ENCODE peak calls at places on chromosomes 3 and 15, in eight cellular contexts. Q is CD8-positive, alpha-beta T cell; P is WERI-Rb-1; Z is pancreas; V is GM23248; X is CD8-positive, alpha-beta memory T cell; I is left ventricle myocardium inferior; E is neural progenitor cell. L is an unnamed sample.

GRCh38 chr3:46368569-46368968 is 2.2 kb upstream of the CCR5 start:
- DNase-seq in Q (peak), X (peak), E (peak), V (no peak), Z (no peak), P (no peak), I (peak), L (peak)

GRCh38 chr15:80870893-80871292 is 91.7 kb downstream of the CEMIP start:
- DNase-seq in Q (no peak), X (no peak), P (no peak), V (peak), I (no peak), Z (no peak), E (no peak), L (no peak)

GRCh38 chr3:16295298-16295890 is 30.4 kb downstream of the OXNAD1 start:
- DNase-seq in V (no peak), Q (no peak), Z (no peak), X (no peak), P (no peak), I (no peak), E (no peak), L (no peak)

GRCh38 chr15:75203017-75203907 is 1.6 kb downstream of the C15orf39 start:
- DNase-seq in P (no peak), V (peak), I (no peak), X (no peak), Z (no peak), Q (no peak), E (peak), L (no peak)

GRCh38 chr15:71889947-71890346 is 79.6 kb downstream of the NR2E3 start:
- DNase-seq in I (no peak), Q (no peak), Z (no peak), P (no peak), V (no peak), E (no peak), X (no peak), L (no peak)

GRCh38 chr3:170081079-170081741 is 43.4 kb downstream of the GPR160 start:
- DNase-seq in Z (no peak), E (no peak), Q (no peak), I (no peak), V (peak), P (no peak), X (no peak), L (no peak)

GRCh38 chr3:127455541-127456450 is 134.7 kb downstream of the TPRA1 start:
- DNase-seq in V (peak), X (peak), Z (peak), P (peak), I (peak), E (peak), Q (no peak), L (no peak)

GRCh38 chr15:92619380-92620101 is 36.0 kb downstream of the FAM174B start:
- DNase-seq in Z (no peak), X (no peak), E (no peak), I (no peak), Q (no peak), P (no peak), V (peak), L (no peak)

GRCh38 chr15:32908921-32909320 is 191.1 kb downstream of the GREM1 start:
- DNase-seq in E (no peak), X (no peak), P (no peak), V (no peak), I (no peak), Z (no peak), Q (no peak), L (no peak)

GRCh38 chr3:134600166-134600670 is 50.6 kb downstream of the KY start:
- DNase-seq in P (no peak), V (no peak), I (no peak), E (peak), X (no peak), Z (no peak), Q (no peak), L (no peak)

GRCh38 chr15:89068325-89068784 is 19.9 kb upstream of the ABHD2 start:
- DNase-seq in E (no peak), Q (no peak), X (no peak), P (no peak), V (peak), Z (no peak), I (no peak), L (no peak)

GRCh38 chr15:100733088-100733487 is 130.7 kb downstream of the ASB7 start:
- DNase-seq in I (no peak), V (peak), P (no peak), Z (no peak), X (no peak), E (no peak), Q (no peak), L (no peak)

GRCh38 chr15:26091184-26091583 is 228.1 kb upstream of the ATP10A start:
- DNase-seq in X (no peak), Z (no peak), I (no peak), P (no peak), E (no peak), V (no peak), Q (no peak), L (no peak)

GRCh38 chr15:38084289-38084688 is 149.8 kb downstream of the TMCO5A start:
- DNase-seq in I (no peak), V (peak), Q (no peak), X (no peak), E (no peak), Z (no peak), P (no peak), L (no peak)

GRCh38 chr3:182957676-182958075 is 22.7 kb downstream of the DCUN1D1 start:
- DNase-seq in X (no peak), Q (no peak), I (no peak), V (no peak), Z (no peak), E (no peak), P (no peak), L (no peak)

GRCh38 chr3:139444446-139444845 is 31.9 kb downstream of the RBP2 start:
- DNase-seq in X (no peak), Z (no peak), I (no peak), V (no peak), E (no peak), P (no peak), Q (no peak), L (no peak)

GRCh38 chr15:39471791-39472190 is 109.1 kb upstream of the THBS1 start:
- DNase-seq in Q (no peak), E (no peak), Z (no peak), P (no peak), V (peak), I (no peak), X (no peak), L (no peak)

GRCh38 chr3:17771177-17772048 is 29.0 kb upstream of the TBC1D5 start:
- DNase-seq in Q (no peak), X (no peak), V (no peak), Z (no peak), E (no peak), P (no peak), I (no peak), L (no peak)

GRCh38 chr15:79970921-79971434 is at the start of gene BCL2A1:
- DNase-seq in Z (no peak), P (no peak), V (peak), E (no peak), I (no peak), Q (peak), X (peak), L (peak)

GRCh38 chr15:79311901-79312553 is 1.1 kb downstream of the TMED3 start:
- DNase-seq in E (no peak), V (peak), Z (no peak), X (no peak), I (no peak), P (no peak), Q (no peak), L (no peak)

GRCh38 chr3:106379251-106379750 is 510.5 kb upstream of the CBLB start:
- DNase-seq in I (no peak), E (no peak), P (no peak), V (no peak), X (no peak), Q (no peak), Z (no peak), L (no peak)

GRCh38 chr3:78788839-78789238 is 979.0 kb downstream of the ROBO1 start:
- DNase-seq in Q (no peak), E (no peak), X (no peak), Z (no peak), I (no peak), V (no peak), P (no peak), L (no peak)

GRCh38 chr15:83784975-83785374 is 131.1 kb downstream of the ADAMTSL3 start:
- DNase-seq in Q (no peak), V (no peak), X (no peak), Z (no peak), E (no peak), I (no peak), P (no peak), L (no peak)

GRCh38 chr15:70907784-70908471 is 15.3 kb downstream of the LRRC49 start:
- DNase-seq in X (no peak), I (no peak), Z (no peak), E (peak), Q (no peak), P (no peak), V (no peak), L (no peak)

GRCh38 chr3:185781759-185782158 is 43.1 kb downstream of the IGF2BP2 start:
- DNase-seq in X (no peak), P (no peak), I (no peak), E (no peak), V (peak), Z (no peak), Q (no peak), L (no peak)

GRCh38 chr3:141248064-141248463 is 16.4 kb downstream of the PXYLP1 start:
- DNase-seq in Q (no peak), V (no peak), P (peak), Z (no peak), E (no peak), I (no peak), X (no peak), L (no peak)

GRCh38 chr15:98485451-98485850 is 162.9 kb upstream of the IGF1R start:
- DNase-seq in I (no peak), Z (no peak), E (no peak), X (no peak), Q (no peak), P (no peak), V (no peak), L (no peak)

GRCh38 chr3:102094523-102094922 is 245.2 kb downstream of the NFKBIZ start:
- DNase-seq in P (no peak), X (no peak), E (no peak), Q (no peak), I (no peak), Z (no peak), V (no peak), L (no peak)

GRCh38 chr3:69203631-69204314 is 81.4 kb upstream of the LMOD3 start:
- DNase-seq in I (no peak), V (no peak), Q (no peak), X (no peak), P (no peak), E (no peak), Z (no peak), L (no peak)

GRCh38 chr3:184314363-184314699 is at the start of gene EIF4G1:
- DNase-seq in Q (peak), E (peak), I (peak), V (peak), X (peak), P (peak), Z (peak), L (peak)

GRCh38 chr15:45378913-45379262 is 544 bp upstream of the GATM start:
- DNase-seq in P (no peak), X (no peak), Q (no peak), E (peak), V (no peak), I (no peak), Z (peak), L (no peak)

GRCh38 chr15:101108458-101108775 is 143.4 kb downstream of the CHSY1 start:
- DNase-seq in Q (no peak), P (no peak), X (no peak), E (no peak), I (no peak), Z (no peak), V (no peak), L (no peak)

GRCh38 chr3:129416408-129416807 is 12.0 kb downstream of the EFCAB12 start:
- DNase-seq in Q (no peak), E (no peak), I (no peak), Z (no peak), P (no peak), V (no peak), X (no peak), L (no peak)

GRCh38 chr3:188339410-188340295 is 185.7 kb downstream of the LPP start:
- DNase-seq in X (peak), E (no peak), I (no peak), P (no peak), Z (no peak), Q (no peak), V (no peak), L (no peak)

GRCh38 chr3:33858131-33858530 is 59.7 kb downstream of the PDCD6IP start:
- DNase-seq in Z (no peak), V (peak), I (no peak), Q (no peak), E (no peak), P (no peak), X (no peak), L (no peak)

GRCh38 chr3:31882431-31882830 is 98.6 kb downstream of the OSBPL10 start:
- DNase-seq in Q (no peak), I (no peak), Z (no peak), X (no peak), E (no peak), P (no peak), V (no peak), L (no peak)

GRCh38 chr15:50028323-50028722 is 90.7 kb downstream of the ATP8B4 start:
- DNase-seq in X (no peak), Q (no peak), E (no peak), P (no peak), V (no peak), I (no peak), Z (no peak), L (no peak)

GRCh38 chr15:66748320-66748779 is 46.3 kb downstream of the SMAD6 start:
- DNase-seq in X (no peak), Z (no peak), E (no peak), I (no peak), P (no peak), Q (no peak), V (peak), L (no peak)

GRCh38 chr3:120129718-120130117 is 35.5 kb upstream of the GSK3B start:
- DNase-seq in Z (no peak), V (peak), E (no peak), Q (no peak), P (no peak), X (no peak), I (no peak), L (no peak)

GRCh38 chr3:21310176-21310575 is 440.8 kb downstream of the ZNF385D start:
- DNase-seq in Q (no peak), E (no peak), Z (no peak), V (peak), I (no peak), P (no peak), X (no peak), L (no peak)

GRCh38 chr3:155038203-155038554 is 41.9 kb upstream of the MME start:
- DNase-seq in X (no peak), Z (no peak), Q (no peak), P (no peak), V (no peak), E (no peak), I (no peak), L (no peak)
- H3K27ac ChIP-seq in X (peak), Z (no peak), Q (no peak), P (no peak), V (no peak), E (no peak), I (no peak), L (no peak)

DNA sequence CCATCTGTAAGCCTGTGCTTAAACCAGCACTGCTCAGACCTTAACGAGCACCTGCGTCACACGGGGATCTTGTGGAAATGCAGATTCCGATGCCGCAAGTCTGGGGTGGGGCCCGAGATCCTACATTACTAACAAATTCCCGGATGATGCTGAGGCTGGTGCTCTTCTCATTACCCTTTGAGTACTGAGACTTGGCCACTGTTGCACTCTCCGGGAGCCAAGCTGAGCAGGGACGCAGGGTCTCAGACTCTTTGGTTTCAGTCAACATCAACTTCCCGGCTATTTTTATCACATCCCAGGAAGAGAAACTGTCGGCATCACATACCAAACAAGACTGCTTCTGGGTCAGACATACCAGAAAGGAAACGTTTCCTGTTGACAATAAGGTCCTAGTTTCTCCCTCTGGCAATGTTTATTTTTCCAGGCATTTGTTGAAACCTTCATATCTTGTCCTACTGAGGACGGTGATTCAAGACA is 276.6 kb downstream of the SHQ1 start:
- DNase-seq in P (no peak), Z (no peak), X (no peak), V (no peak), E (no peak), I (no peak), Q (no peak), L (no peak)
- H3K27ac ChIP-seq in P (no peak), Z (no peak), X (no peak), V (no peak), E (no peak), I (no peak), Q (no peak), L (no peak)

GRCh38 chr15:51183076-51183475 is 88.4 kb upstream of the TNFAIP8L3 start:
- DNase-seq in Q (no peak), I (no peak), P (no peak), Z (no peak), E (no peak), X (no peak), V (no peak), L (no peak)

GRCh38 chr15:51185213-51185619 is 90.5 kb upstream of the TNFAIP8L3 start:
- DNase-seq in V (no peak), X (no peak), E (no peak), P (no peak), I (no peak), Q (no peak), Z (no peak), L (no peak)

GRCh38 chr15:51186846-51187340 is 92.2 kb upstream of the TNFAIP8L3 start:
- DNase-seq in X (no peak), E (no peak), P (no peak), V (no peak), Q (no peak), Z (no peak), I (no peak), L (no peak)

GRCh38 chr15:51184637-51185036 is 89.9 kb upstream of the TNFAIP8L3 start:
- DNase-seq in E (no peak), V (no peak), I (no peak), Z (no peak), Q (no peak), P (no peak), X (no peak), L (no peak)

GRCh38 chr15:51186121-51186795 is 91.6 kb upstream of the TNFAIP8L3 start:
- DNase-seq in Q (no peak), P (no peak), X (no peak), I (no peak), V (no peak), E (no peak), Z (no peak), L (no peak)
- H3K27ac ChIP-seq in Q (no peak), P (no peak), X (no peak), I (no peak), V (no peak), E (no peak), Z (no peak), L (no peak)

GRCh38 chr3:61821823-61822251 is 260.5 kb downstream of the PTPRG start:
- DNase-seq in I (no peak), V (peak), Q (no peak), P (peak), X (no peak), E (no peak), Z (no peak), L (no peak)
- H3K27ac ChIP-seq in I (peak), V (peak), Q (no peak), P (no peak), X (no peak), E (no peak), Z (no peak), L (peak)

GRCh38 chr3:24678441-24678865 is 183.8 kb upstream of the THRB start:
- DNase-seq in P (no peak), Z (no peak), V (peak), I (no peak), Q (no peak), X (no peak), E (no peak), L (no peak)
- H3K27ac ChIP-seq in P (no peak), Z (no peak), V (peak), I (no peak), Q (no peak), X (no peak), E (no peak), L (no peak)

DNA sequence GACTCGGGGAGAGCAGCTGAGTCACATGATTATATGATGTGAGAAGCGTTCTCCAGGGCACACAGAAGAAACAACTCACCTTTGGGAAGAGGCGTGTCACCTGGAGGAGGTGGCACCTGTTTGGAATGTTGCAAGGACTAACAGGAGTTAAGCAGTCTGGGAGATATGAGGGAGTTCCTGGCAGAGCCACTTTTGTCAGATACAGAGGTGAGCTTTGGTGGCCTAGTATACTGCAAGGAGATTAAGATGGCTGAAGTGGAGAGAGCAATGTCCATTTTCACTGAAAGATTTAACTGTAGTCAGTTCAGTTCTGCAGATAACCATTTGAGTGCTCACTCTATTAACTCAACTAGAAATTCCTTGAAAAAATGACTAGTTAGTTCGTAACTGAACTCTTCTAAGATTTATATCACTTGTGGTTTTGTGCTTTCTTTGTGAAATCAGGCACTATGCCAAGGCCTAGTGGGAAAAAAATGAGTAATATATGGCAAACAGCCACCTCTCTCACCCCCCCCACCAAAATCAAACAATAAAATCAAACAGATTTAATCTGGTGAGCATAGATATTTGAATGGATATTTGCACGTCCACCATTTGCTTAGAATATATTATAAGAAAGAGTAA is 61.3 kb downstream of the CRYBG3 start:
- DNase-seq in V (peak), E (no peak), Q (no peak), P (no peak), X (peak), I (no peak), Z (peak), L (no peak)
- H3K27ac ChIP-seq in V (no peak), E (no peak), Q (no peak), P (no peak), X (no peak), I (peak), Z (peak), L (peak)

GRCh38 chr3:100046986-100047385 is 67.3 kb downstream of the FILIP1L start:
- DNase-seq in I (no peak), E (no peak), Z (no peak), P (no peak), X (no peak), V (no peak), Q (no peak), L (no peak)
- H3K27ac ChIP-seq in I (peak), E (no peak), Z (peak), P (no peak), X (no peak), V (peak), Q (no peak), L (peak)

GRCh38 chr3:65153850-65154512 is 466.2 kb upstream of the ADAMTS9 start:
- DNase-seq in Q (no peak), I (no peak), P (peak), X (no peak), E (peak), V (no peak), Z (no peak), L (no peak)

DNA sequence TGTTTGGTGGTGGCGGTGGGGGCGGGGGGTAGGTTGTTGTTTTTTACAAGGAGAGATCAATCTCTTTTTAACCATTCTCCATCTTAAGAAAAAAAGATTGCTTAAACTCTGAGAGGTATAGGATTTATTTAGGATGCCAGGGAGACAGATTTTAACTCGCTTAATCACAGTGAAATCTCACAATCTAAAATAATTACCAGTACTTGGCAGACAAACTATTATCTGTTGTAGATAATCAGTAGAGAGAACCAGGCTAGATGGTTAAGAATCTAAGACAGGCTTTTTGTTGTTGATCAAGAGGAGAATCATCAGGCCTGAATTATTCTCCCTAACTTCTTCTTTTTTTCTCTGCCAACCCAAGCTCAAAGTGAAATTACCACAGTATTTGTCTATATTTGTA is 470.2 kb upstream of the ADAMTS9 start:
- DNase-seq in V (no peak), Q (no peak), E (no peak), Z (no peak), X (no peak), P (no peak), I (no peak), L (no peak)
- H3K27ac ChIP-seq in V (no peak), Q (no peak), E (no peak), Z (no peak), X (no peak), P (no peak), I (no peak), L (no peak)

GRCh38 chr3:187265461-187265955 is 26.0 kb downstream of the MASP1 start:
- DNase-seq in Q (no peak), Z (no peak), X (no peak), I (no peak), E (no peak), P (no peak), V (no peak), L (no peak)
- H3K27ac ChIP-seq in Q (no peak), Z (peak), X (no peak), I (peak), E (no peak), P (no peak), V (peak), L (no peak)

L was measured in esophagus squamous epithelium.